ENCODE peak calls at places on chromosomes 6 and 20, in five cellular contexts. One of them, this sample, is unnamed.

GRCh38 chr20:54189630-54190029 is 15.8 kb upstream of the CYP24A1 start:
- DNase-seq in progenitor cell of endocrine pancreas: no peak
- DNase-seq in PC-9: no peak
- DNase-seq in HL-60: no peak
- DNase-seq in GM13976: no peak
- DNase-seq in this sample: no peak

GRCh38 chr6:108518714-108519576 is 41.8 kb upstream of the FOXO3 start:
- DNase-seq in HL-60: peak
- DNase-seq in progenitor cell of endocrine pancreas: no peak
- DNase-seq in PC-9: no peak
- DNase-seq in GM13976: no peak
- DNase-seq in this sample: peak

GRCh38 chr6:32932132-32932868 is 8.5 kb downstream of the HLA-DMB start:
- DNase-seq in PC-9: no peak
- DNase-seq in progenitor cell of endocrine pancreas: no peak
- DNase-seq in GM13976: no peak
- DNase-seq in HL-60: no peak
- DNase-seq in this sample: peak

GRCh38 chr20:3720068-3720467 is 7.7 kb upstream of the SIGLEC1 start:
- DNase-seq in GM13976: no peak
- DNase-seq in HL-60: no peak
- DNase-seq in PC-9: no peak
- DNase-seq in progenitor cell of endocrine pancreas: no peak
- DNase-seq in this sample: no peak

GRCh38 chr20:46820682-46821081 is 74.0 kb upstream of the EYA2 start:
- DNase-seq in progenitor cell of endocrine pancreas: no peak
- DNase-seq in HL-60: no peak
- DNase-seq in GM13976: no peak
- DNase-seq in PC-9: peak
- DNase-seq in this sample: no peak

GRCh38 chr6:101845621-101846020 is 452.1 kb downstream of the GRIK2 start:
- DNase-seq in PC-9: no peak
- DNase-seq in HL-60: no peak
- DNase-seq in GM13976: no peak
- DNase-seq in progenitor cell of endocrine pancreas: no peak
- DNase-seq in this sample: no peak

GRCh38 chr6:134757911-134758361 is 192.0 kb downstream of the ALDH8A1 start:
- DNase-seq in PC-9: peak
- DNase-seq in GM13976: no peak
- DNase-seq in progenitor cell of endocrine pancreas: no peak
- DNase-seq in HL-60: no peak
- DNase-seq in this sample: peak

GRCh38 chr6:140566706-140567330 is 1192.4 kb upstream of the CITED2 start:
- DNase-seq in HL-60: no peak
- DNase-seq in progenitor cell of endocrine pancreas: no peak
- DNase-seq in GM13976: no peak
- DNase-seq in PC-9: no peak
- DNase-seq in this sample: peak

GRCh38 chr20:3692706-3693294 is 11.0 kb upstream of the ADAM33 start:
- DNase-seq in HL-60: no peak
- DNase-seq in progenitor cell of endocrine pancreas: no peak
- DNase-seq in GM13976: no peak
- DNase-seq in PC-9: no peak
- DNase-seq in this sample: no peak

GRCh38 chr20:25339608-25340007 is 51.0 kb downstream of the ABHD12 start:
- DNase-seq in HL-60: no peak
- DNase-seq in PC-9: no peak
- DNase-seq in GM13976: peak
- DNase-seq in progenitor cell of endocrine pancreas: no peak
- DNase-seq in this sample: no peak

GRCh38 chr6:4351857-4352669 is 216.7 kb upstream of the ECI2 start:
- DNase-seq in PC-9: peak
- DNase-seq in HL-60: no peak
- DNase-seq in progenitor cell of endocrine pancreas: no peak
- DNase-seq in GM13976: no peak
- DNase-seq in this sample: peak

GRCh38 chr6:133241901-133242760 is 974 bp downstream of the EYA4 start:
- DNase-seq in GM13976: peak
- DNase-seq in HL-60: no peak
- DNase-seq in PC-9: no peak
- DNase-seq in progenitor cell of endocrine pancreas: peak
- DNase-seq in this sample: no peak

GRCh38 chr6:40904583-40905194 is 134.3 kb downstream of the UNC5CL start:
- DNase-seq in PC-9: no peak
- DNase-seq in GM13976: no peak
- DNase-seq in progenitor cell of endocrine pancreas: no peak
- DNase-seq in HL-60: no peak
- DNase-seq in this sample: no peak

GRCh38 chr6:119390276-119390793 is 40.8 kb upstream of the MAN1A1 start:
- DNase-seq in GM13976: no peak
- DNase-seq in PC-9: no peak
- DNase-seq in HL-60: no peak
- DNase-seq in progenitor cell of endocrine pancreas: no peak
- DNase-seq in this sample: no peak

GRCh38 chr20:25024171-25024570 is 31.6 kb upstream of the APMAP start:
- DNase-seq in HL-60: no peak
- DNase-seq in progenitor cell of endocrine pancreas: no peak
- DNase-seq in PC-9: no peak
- DNase-seq in GM13976: no peak
- DNase-seq in this sample: no peak

GRCh38 chr6:5498579-5498899 is 237.2 kb downstream of the FARS2 start:
- DNase-seq in PC-9: no peak
- DNase-seq in progenitor cell of endocrine pancreas: no peak
- DNase-seq in HL-60: no peak
- DNase-seq in GM13976: no peak
- DNase-seq in this sample: no peak

GRCh38 chr6:31958412-31958740 is 395 bp downstream of the NELFE start:
- DNase-seq in progenitor cell of endocrine pancreas: no peak
- DNase-seq in PC-9: no peak
- DNase-seq in HL-60: no peak
- DNase-seq in GM13976: no peak
- DNase-seq in this sample: no peak

GRCh38 chr6:156016186-156016976 is 560.7 kb upstream of the NOX3 start:
- DNase-seq in HL-60: no peak
- DNase-seq in progenitor cell of endocrine pancreas: no peak
- DNase-seq in PC-9: no peak
- DNase-seq in GM13976: no peak
- DNase-seq in this sample: no peak

GRCh38 chr20:4601630-4602296 is 119.9 kb upstream of the PRND start:
- DNase-seq in progenitor cell of endocrine pancreas: no peak
- DNase-seq in GM13976: no peak
- DNase-seq in HL-60: no peak
- DNase-seq in PC-9: peak
- DNase-seq in this sample: peak

GRCh38 chr6:76342611-76343160 is 270.2 kb upstream of the IMPG1 start:
- DNase-seq in PC-9: no peak
- DNase-seq in HL-60: no peak
- DNase-seq in progenitor cell of endocrine pancreas: no peak
- DNase-seq in GM13976: no peak
- DNase-seq in this sample: no peak

GRCh38 chr6:113018351-113019151 is 671.4 kb downstream of the RFPL4B start:
- DNase-seq in PC-9: no peak
- DNase-seq in progenitor cell of endocrine pancreas: no peak
- DNase-seq in GM13976: no peak
- DNase-seq in HL-60: no peak
- DNase-seq in this sample: peak

GRCh38 chr6:57116776-57117175 is 26.8 kb downstream of the ZNF451 start:
- DNase-seq in HL-60: no peak
- DNase-seq in PC-9: no peak
- DNase-seq in progenitor cell of endocrine pancreas: no peak
- DNase-seq in GM13976: no peak
- DNase-seq in this sample: no peak

GRCh38 chr6:107180114-107180513 is 64.8 kb upstream of the BEND3 start:
- DNase-seq in PC-9: no peak
- DNase-seq in progenitor cell of endocrine pancreas: no peak
- DNase-seq in HL-60: no peak
- DNase-seq in GM13976: no peak
- DNase-seq in this sample: no peak

GRCh38 chr6:107173779-107174178 is 58.5 kb upstream of the BEND3 start:
- DNase-seq in GM13976: no peak
- DNase-seq in progenitor cell of endocrine pancreas: no peak
- DNase-seq in PC-9: no peak
- DNase-seq in HL-60: no peak
- DNase-seq in this sample: peak

DNA sequence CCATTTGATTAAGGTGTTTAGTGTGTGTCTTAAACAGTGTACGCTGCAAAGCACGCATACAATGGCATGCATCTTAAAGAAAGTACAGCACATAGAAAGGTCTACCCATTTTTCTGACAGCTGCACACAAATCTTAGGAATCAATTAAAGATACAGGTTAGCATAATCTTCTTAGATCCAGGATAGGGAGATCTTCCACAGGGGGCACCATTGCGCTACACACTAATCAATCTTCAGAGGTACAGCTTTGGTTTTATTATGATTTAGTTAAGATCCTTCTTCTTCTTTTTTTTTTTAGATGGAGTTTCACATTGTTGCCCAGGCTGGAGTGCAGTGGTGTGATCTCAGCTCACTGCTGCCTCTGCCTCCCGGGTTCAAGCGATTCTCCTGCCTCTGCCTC is 63.7 kb upstream of the BEND3 start:
- DNase-seq in GM13976: no peak
- DNase-seq in progenitor cell of endocrine pancreas: no peak
- DNase-seq in HL-60: peak
- DNase-seq in PC-9: no peak
- DNase-seq in this sample: peak
- TF ChIP-seq CTCF in GM13976: no peak
- TF ChIP-seq CTCF in progenitor cell of endocrine pancreas: no peak
- TF ChIP-seq CTCF in HL-60: no peak
- TF ChIP-seq CTCF in PC-9: peak
- TF ChIP-seq CTCF in this sample: peak

GRCh38 chr6:168345896-168346754 is 26.5 kb upstream of the DACT2 start:
- DNase-seq in progenitor cell of endocrine pancreas: no peak
- DNase-seq in HL-60: no peak
- DNase-seq in PC-9: no peak
- DNase-seq in GM13976: no peak
- DNase-seq in this sample: no peak
- TF ChIP-seq CTCF in progenitor cell of endocrine pancreas: no peak
- TF ChIP-seq CTCF in HL-60: no peak
- TF ChIP-seq CTCF in PC-9: no peak
- TF ChIP-seq CTCF in GM13976: no peak
- TF ChIP-seq CTCF in this sample: no peak

DNA sequence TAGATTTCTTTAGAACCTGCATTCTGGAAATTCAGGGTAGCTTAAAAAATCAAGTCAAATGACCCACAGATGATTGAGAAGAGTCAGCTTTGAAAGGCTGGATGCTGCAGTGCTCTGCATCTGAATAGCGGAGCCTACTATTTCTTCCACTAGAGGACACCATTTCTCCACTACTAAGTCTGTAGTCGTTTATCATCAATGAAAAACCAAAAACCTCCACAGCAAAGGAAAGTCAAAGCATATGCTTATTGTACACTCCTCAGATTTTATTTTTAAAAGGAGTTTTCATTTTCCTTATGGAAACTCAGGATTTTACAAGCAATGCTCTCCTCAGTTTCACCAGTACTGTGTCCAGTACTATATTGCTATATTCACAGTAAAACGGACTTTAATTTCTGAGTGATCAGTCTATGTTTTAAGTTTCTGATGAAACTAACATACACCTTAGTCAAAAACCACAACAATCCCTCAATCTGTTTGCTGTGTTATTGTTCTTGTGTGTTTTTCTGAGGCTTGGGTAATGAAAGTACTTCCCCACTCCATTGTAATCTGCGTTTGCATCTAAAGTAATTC is 50.5 kb upstream of the ENPP5 start:
- DNase-seq in PC-9: no peak
- DNase-seq in progenitor cell of endocrine pancreas: no peak
- DNase-seq in GM13976: peak
- DNase-seq in HL-60: no peak
- DNase-seq in this sample: no peak
- TF ChIP-seq CTCF in PC-9: peak
- TF ChIP-seq CTCF in progenitor cell of endocrine pancreas: peak
- TF ChIP-seq CTCF in GM13976: peak
- TF ChIP-seq CTCF in HL-60: peak
- TF ChIP-seq CTCF in this sample: peak

DNA sequence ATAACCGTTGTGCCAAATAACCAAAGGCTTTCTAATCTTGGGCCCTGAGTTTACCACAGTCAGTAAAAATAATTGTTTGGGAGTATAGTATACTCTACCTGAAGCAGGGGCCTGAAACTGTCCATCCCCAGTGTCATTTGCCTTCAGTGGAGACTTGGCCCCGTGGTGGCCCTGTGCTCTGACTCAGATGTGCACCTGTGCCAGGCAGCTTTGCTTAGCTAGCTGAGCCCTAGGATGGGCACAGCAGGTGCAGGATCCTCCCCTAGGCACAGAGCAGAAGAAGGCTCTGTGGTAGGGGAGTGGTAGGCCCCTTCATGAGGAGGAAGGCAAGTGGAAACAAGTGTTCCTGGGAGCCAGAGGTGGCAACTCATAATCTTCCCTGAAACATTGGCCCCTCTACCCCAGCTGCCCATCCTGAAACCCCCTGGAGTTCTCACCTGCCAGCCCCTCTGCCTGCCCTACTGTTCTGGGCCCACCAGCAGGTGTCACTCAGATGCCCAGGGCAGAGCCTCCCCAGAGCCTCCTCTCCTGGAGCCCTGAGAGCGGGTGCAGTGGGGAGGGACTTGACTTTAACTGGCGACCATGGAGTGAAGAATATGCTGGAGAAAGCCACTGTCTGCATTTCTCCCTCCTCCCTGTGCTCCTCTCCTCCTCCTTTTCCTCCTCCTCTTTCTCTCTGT is 3.0 kb downstream of the CPNE5 start:
- DNase-seq in GM13976: no peak
- DNase-seq in PC-9: no peak
- DNase-seq in progenitor cell of endocrine pancreas: no peak
- DNase-seq in HL-60: no peak
- DNase-seq in this sample: no peak
- TF ChIP-seq CTCF in GM13976: no peak
- TF ChIP-seq CTCF in PC-9: no peak
- TF ChIP-seq CTCF in progenitor cell of endocrine pancreas: no peak
- TF ChIP-seq CTCF in HL-60: no peak
- TF ChIP-seq CTCF in this sample: peak